ENCODE peak calls at places on chromosomes 12 and 14, in four cellular contexts. One of them, this sample, is unnamed.

GRCh38 chr14:102568115-102568614 is 24.3 kb upstream of the RCOR1 start:
- DNase-seq in astrocyte: no peak
- DNase-seq in HCT116: peak; percentile 73
- DNase-seq in endothelial cell of umbilical vein: no peak
- DNase-seq in this sample: no peak

GRCh38 chr14:71247106-71247505 is 339.8 kb downstream of the PCNX1 start:
- DNase-seq in astrocyte: no peak
- DNase-seq in HCT116: no peak
- DNase-seq in endothelial cell of umbilical vein: no peak
- DNase-seq in this sample: no peak

GRCh38 chr14:88882236-88882635 is 57.8 kb downstream of the TTC8 start:
- DNase-seq in astrocyte: peak; percentile 53
- DNase-seq in HCT116: no peak
- DNase-seq in endothelial cell of umbilical vein: no peak
- DNase-seq in this sample: peak; percentile 59

GRCh38 chr12:88870000-88870737 is 289.9 kb upstream of the KITLG start:
- DNase-seq in astrocyte: peak; percentile 56
- DNase-seq in HCT116: no peak
- DNase-seq in endothelial cell of umbilical vein: no peak
- DNase-seq in this sample: peak; percentile 56

GRCh38 chr12:107372229-107372658 is 278.9 kb upstream of the CRY1 start:
- DNase-seq in astrocyte: peak; percentile 21
- DNase-seq in HCT116: no peak
- DNase-seq in endothelial cell of umbilical vein: no peak
- DNase-seq in this sample: no peak

GRCh38 chr14:104137297-104138097 is 890 bp upstream of the KIF26A start:
- DNase-seq in astrocyte: no peak
- DNase-seq in HCT116: no peak
- DNase-seq in endothelial cell of umbilical vein: peak; percentile 51
- DNase-seq in this sample: peak; percentile 19

GRCh38 chr12:108949976-108950375 is 70.1 kb downstream of the DAO start:
- DNase-seq in astrocyte: no peak
- DNase-seq in HCT116: no peak
- DNase-seq in endothelial cell of umbilical vein: no peak
- DNase-seq in this sample: no peak

GRCh38 chr14:69471436-69471835 is 13.1 kb upstream of the PLEKHD1 start:
- DNase-seq in astrocyte: no peak
- DNase-seq in HCT116: no peak
- DNase-seq in endothelial cell of umbilical vein: no peak
- DNase-seq in this sample: no peak

GRCh38 chr12:56988207-56988739 is 18.1 kb downstream of the ZBTB39 start:
- DNase-seq in astrocyte: no peak
- DNase-seq in HCT116: no peak
- DNase-seq in endothelial cell of umbilical vein: peak; percentile 80
- DNase-seq in this sample: no peak

GRCh38 chr14:91372680-91373495 is 44.7 kb downstream of the CCDC88C start:
- DNase-seq in astrocyte: no peak
- DNase-seq in HCT116: no peak
- DNase-seq in endothelial cell of umbilical vein: peak; percentile 36
- DNase-seq in this sample: no peak

GRCh38 chr14:102471921-102472814 is 37.4 kb downstream of the ANKRD9 start:
- DNase-seq in astrocyte: no peak
- DNase-seq in HCT116: no peak
- DNase-seq in endothelial cell of umbilical vein: no peak
- DNase-seq in this sample: no peak

GRCh38 chr14:21072102-21072501 is 2.0 kb downstream of the ARHGEF40 start:
- DNase-seq in astrocyte: peak; percentile 68
- DNase-seq in HCT116: no peak
- DNase-seq in endothelial cell of umbilical vein: no peak
- DNase-seq in this sample: peak; percentile 81

GRCh38 chr14:21069388-21070082 is 569 bp upstream of the ARHGEF40 start:
- DNase-seq in astrocyte: peak; percentile 23
- DNase-seq in HCT116: no peak
- DNase-seq in endothelial cell of umbilical vein: no peak
- DNase-seq in this sample: peak; percentile 23

GRCh38 chr14:21071225-21072041 is 1.3 kb downstream of the ARHGEF40 start:
- DNase-seq in astrocyte: peak; percentile 94
- DNase-seq in HCT116: no peak
- DNase-seq in endothelial cell of umbilical vein: peak; percentile 84
- DNase-seq in this sample: peak; percentile 95

GRCh38 chr14:21070083-21070609 is at the start of gene ARHGEF40:
- DNase-seq in astrocyte: peak; percentile 27
- DNase-seq in HCT116: no peak
- DNase-seq in endothelial cell of umbilical vein: peak; percentile 8
- DNase-seq in this sample: peak; percentile 41

GRCh38 chr14:21070610-21071224 is 613 bp downstream of the ARHGEF40 start:
- DNase-seq in astrocyte: peak; percentile 27
- DNase-seq in HCT116: no peak
- DNase-seq in endothelial cell of umbilical vein: peak; percentile 7
- DNase-seq in this sample: peak; percentile 43
- TF ChIP-seq EZH2 in astrocyte: no peak
- TF ChIP-seq EZH2 in HCT116: no peak
- TF ChIP-seq EZH2 in endothelial cell of umbilical vein: no peak
- TF ChIP-seq EZH2 in this sample: no peak

GRCh38 chr14:67395086-67395875 is 16.7 kb downstream of the PLEK2 start:
- DNase-seq in astrocyte: no peak
- DNase-seq in HCT116: no peak
- DNase-seq in endothelial cell of umbilical vein: no peak
- DNase-seq in this sample: no peak
- H2AFZ ChIP-seq in astrocyte: no peak overlapping the region
- H2AFZ ChIP-seq in HCT116: no peak overlapping the region
- H2AFZ ChIP-seq in endothelial cell of umbilical vein: peak overlapping the region; percentile 1
- H2AFZ ChIP-seq in this sample: no peak overlapping the region

GRCh38 chr12:27576667-27577347 is 52.8 kb downstream of the PPFIBP1 start:
- DNase-seq in astrocyte: no peak
- DNase-seq in HCT116: no peak
- DNase-seq in endothelial cell of umbilical vein: no peak
- DNase-seq in this sample: peak; percentile 22
- H4K20me1 ChIP-seq in astrocyte: no peaks in the 10 kb centered on the region
- H4K20me1 ChIP-seq in HCT116: no peaks in the 10 kb centered on the region
- H4K20me1 ChIP-seq in endothelial cell of umbilical vein: no peaks in the 10 kb centered on the region
- H4K20me1 ChIP-seq in this sample: no peaks in the 10 kb centered on the region

GRCh38 chr14:36583242-36584166 is 1.1 kb upstream of the NKX2-8 start:
- DNase-seq in astrocyte: no peak
- DNase-seq in HCT116: no peak
- DNase-seq in endothelial cell of umbilical vein: no peak
- DNase-seq in this sample: no peak
- TF ChIP-seq EZH2 in astrocyte: no peak
- TF ChIP-seq EZH2 in HCT116: no peak
- TF ChIP-seq EZH2 in endothelial cell of umbilical vein: peak; percentile 10
- TF ChIP-seq EZH2 in this sample: no peak

GRCh38 chr12:49847161-49847560 is 4.3 kb upstream of the BCDIN3D start:
- DNase-seq in astrocyte: no peak
- DNase-seq in HCT116: no peak
- DNase-seq in endothelial cell of umbilical vein: no peak
- DNase-seq in this sample: no peak
- H2AFZ ChIP-seq in astrocyte: no peak overlapping the region
- H2AFZ ChIP-seq in HCT116: no peak overlapping the region
- H2AFZ ChIP-seq in endothelial cell of umbilical vein: no peak overlapping the region
- H2AFZ ChIP-seq in this sample: no peak overlapping the region

GRCh38 chr12:47909839-47910465 is 5.2 kb upstream of the VDR start:
- DNase-seq in astrocyte: no peak
- DNase-seq in HCT116: no peak
- DNase-seq in endothelial cell of umbilical vein: no peak
- DNase-seq in this sample: no peak
- H4K20me1 ChIP-seq in astrocyte: no peaks in the 10 kb centered on the region
- H4K20me1 ChIP-seq in HCT116: no peaks in the 10 kb centered on the region
- H4K20me1 ChIP-seq in endothelial cell of umbilical vein: no peaks in the 10 kb centered on the region
- H4K20me1 ChIP-seq in this sample: no peaks in the 10 kb centered on the region

GRCh38 chr12:12017798-12018197 is 52.9 kb upstream of the BCL2L14 start:
- DNase-seq in astrocyte: no peak
- DNase-seq in HCT116: no peak
- DNase-seq in endothelial cell of umbilical vein: no peak
- DNase-seq in this sample: no peak

GRCh38 chr12:12017135-12017581 is 53.6 kb upstream of the BCL2L14 start:
- DNase-seq in astrocyte: no peak
- DNase-seq in HCT116: no peak
- DNase-seq in endothelial cell of umbilical vein: no peak
- DNase-seq in this sample: no peak

GRCh38 chr12:12019881-12020280 is 50.9 kb upstream of the BCL2L14 start:
- DNase-seq in astrocyte: no peak
- DNase-seq in HCT116: no peak
- DNase-seq in endothelial cell of umbilical vein: no peak
- DNase-seq in this sample: no peak

GRCh38 chr12:12016284-12017100 is 54.2 kb upstream of the BCL2L14 start:
- DNase-seq in astrocyte: peak; percentile 18
- DNase-seq in HCT116: no peak
- DNase-seq in endothelial cell of umbilical vein: no peak
- DNase-seq in this sample: peak; percentile 39

GRCh38 chr12:12018454-12018853 is 52.3 kb upstream of the BCL2L14 start:
- DNase-seq in astrocyte: peak; percentile 61
- DNase-seq in HCT116: no peak
- DNase-seq in endothelial cell of umbilical vein: no peak
- DNase-seq in this sample: peak; percentile 58
- TF ChIP-seq EZH2 in astrocyte: no peak
- TF ChIP-seq EZH2 in HCT116: no peak
- TF ChIP-seq EZH2 in endothelial cell of umbilical vein: no peak
- TF ChIP-seq EZH2 in this sample: no peak

DNA sequence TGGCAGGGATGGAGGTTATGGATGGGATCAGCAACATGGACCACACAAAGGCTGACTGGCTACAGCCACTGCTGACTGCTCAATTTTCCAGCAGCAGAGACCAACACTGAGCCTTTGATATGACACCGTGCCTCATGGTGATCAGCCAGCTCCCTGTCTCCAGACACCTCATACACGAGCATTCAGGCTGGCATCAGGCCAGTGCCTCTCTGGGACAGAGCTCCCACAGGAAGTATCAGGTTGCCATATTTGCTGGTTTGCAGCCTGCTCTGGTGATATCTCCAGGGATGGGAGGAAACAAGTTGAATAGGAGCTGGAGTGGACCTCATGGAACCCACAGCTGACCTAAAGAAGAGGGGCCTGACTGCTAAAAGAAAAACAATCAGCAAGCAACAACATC is 471.2 kb upstream of the ATXN7L3B start:
- DNase-seq in astrocyte: no peak
- DNase-seq in HCT116: no peak
- DNase-seq in endothelial cell of umbilical vein: no peak
- DNase-seq in this sample: no peak
- H2AFZ ChIP-seq in astrocyte: no peak overlapping the region
- H2AFZ ChIP-seq in HCT116: no peak overlapping the region
- H2AFZ ChIP-seq in endothelial cell of umbilical vein: no peak overlapping the region
- H2AFZ ChIP-seq in this sample: no peak overlapping the region

GRCh38 chr12:131901431-131902331 is 7.3 kb downstream of the ULK1 start:
- DNase-seq in astrocyte: no peak
- DNase-seq in HCT116: no peak
- DNase-seq in endothelial cell of umbilical vein: no peak
- DNase-seq in this sample: no peak
- H4K20me1 ChIP-seq in astrocyte: peaks cover 77% of the 10 kb centered on the region
- H4K20me1 ChIP-seq in HCT116: no peaks in the 10 kb centered on the region
- H4K20me1 ChIP-seq in endothelial cell of umbilical vein: no peaks in the 10 kb centered on the region
- H4K20me1 ChIP-seq in this sample: no peaks in the 10 kb centered on the region

This sample was measured in fibroblast of lung.